ENCODE peak calls at places on chromosomes 7 and 10, in eight cellular contexts. C, S, X, H, Z, P, M and B are unnamed samples.

GRCh38 chr7:34198089-34198686 is 292.8 kb downstream of the BMPER start:
- DNase-seq in Z (no peak), S (no peak), M (no peak), H (no peak), X (no peak), C (no peak), P (no peak), B (no peak)

GRCh38 chr7:38744746-38745145 is 113.6 kb upstream of the AMPH start:
- DNase-seq in C (no peak), Z (no peak), M (no peak), H (no peak), P (no peak), X (no peak), S (no peak), B (no peak)

GRCh38 chr7:81159402-81159801 is 240.6 kb upstream of the SEMA3C start:
- DNase-seq in H (no peak), M (no peak), P (no peak), S (no peak), C (no peak), X (no peak), Z (no peak), B (no peak)

GRCh38 chr10:124025638-124026336 is 67.6 kb downstream of the CHST15 start:
- DNase-seq in P (no peak), C (no peak), M (peak), Z (no peak), H (no peak), X (no peak), S (no peak), B (peak)

GRCh38 chr10:109883859-109884771 is 39.2 kb downstream of the XPNPEP1 start:
- DNase-seq in X (peak), S (peak), M (peak), C (peak), Z (peak), H (peak), P (peak), B (peak)

GRCh38 chr10:61397175-61397986 is 55.8 kb downstream of the TMEM26 start:
- DNase-seq in C (peak), P (no peak), H (no peak), S (no peak), Z (no peak), M (no peak), X (no peak), B (no peak)

GRCh38 chr10:93926613-93927012 is 32.8 kb downstream of the SLC35G1 start:
- DNase-seq in C (no peak), P (no peak), S (no peak), Z (no peak), X (no peak), H (no peak), M (no peak), B (no peak)

GRCh38 chr7:17318146-17318545 is 19.7 kb downstream of the AHR start:
- DNase-seq in P (no peak), H (no peak), C (no peak), M (no peak), Z (no peak), S (no peak), X (no peak), B (no peak)

GRCh38 chr7:18429547-18429946 is 66.0 kb upstream of the HDAC9 start:
- DNase-seq in M (no peak), Z (no peak), X (no peak), H (no peak), P (no peak), S (no peak), C (no peak), B (no peak)

GRCh38 chr10:108303149-108303548 is 1138.6 kb upstream of the SORCS1 start:
- DNase-seq in P (no peak), Z (no peak), H (no peak), M (no peak), X (no peak), S (no peak), C (no peak), B (no peak)

GRCh38 chr10:71136036-71136690 is 76.2 kb upstream of the UNC5B start:
- DNase-seq in H (no peak), C (no peak), S (no peak), X (no peak), P (no peak), Z (no peak), M (no peak), B (no peak)

GRCh38 chr10:71600856-71601255 is 118.7 kb downstream of the C10orf105 start:
- DNase-seq in P (no peak), S (no peak), C (no peak), H (no peak), Z (no peak), X (no peak), M (no peak), B (no peak)

GRCh38 chr7:44565795-44566559 is 7.7 kb downstream of the DDX56 start:
- DNase-seq in X (no peak), M (peak), C (no peak), H (peak), P (no peak), Z (no peak), S (no peak), B (no peak)

GRCh38 chr10:62076872-62077271 is 175.4 kb downstream of the ARID5B start:
- DNase-seq in H (no peak), C (no peak), P (no peak), X (no peak), Z (no peak), S (no peak), M (no peak), B (no peak)

GRCh38 chr7:97623333-97623732 is 108.6 kb upstream of the TAC1 start:
- DNase-seq in M (no peak), H (no peak), P (no peak), S (no peak), Z (no peak), C (no peak), X (no peak), B (no peak)

GRCh38 chr10:78566216-78567135 is 502.3 kb upstream of the ZMIZ1 start:
- DNase-seq in X (no peak), H (no peak), S (no peak), Z (no peak), M (peak), C (no peak), P (no peak), B (no peak)

GRCh38 chr10:22436893-22437619 is 91.8 kb downstream of the SPAG6 start:
- DNase-seq in M (peak), Z (peak), P (peak), X (peak), S (peak), C (peak), H (peak), B (peak)

GRCh38 chr7:158078161-158078910 is 509.3 kb downstream of the PTPRN2 start:
- DNase-seq in X (no peak), P (no peak), C (no peak), M (no peak), H (no peak), Z (no peak), S (no peak), B (no peak)

GRCh38 chr10:117140525-117140902 is 2.4 kb upstream of the VAX1 start:
- DNase-seq in P (no peak), C (no peak), H (no peak), M (no peak), S (no peak), Z (no peak), X (no peak), B (no peak)

GRCh38 chr10:72248477-72249151 is 25.1 kb upstream of the DDIT4 start:
- DNase-seq in Z (peak), H (peak), C (peak), X (peak), S (peak), P (peak), M (no peak), B (peak)

GRCh38 chr7:115356139-115356746 is 434.3 kb downstream of the MDFIC start:
- DNase-seq in C (peak), X (no peak), S (no peak), M (peak), Z (no peak), H (no peak), P (no peak), B (no peak)

GRCh38 chr10:132376394-132376851 is 20.6 kb upstream of the PWWP2B start:
- DNase-seq in C (no peak), Z (no peak), P (no peak), M (no peak), X (no peak), S (no peak), H (no peak), B (no peak)

GRCh38 chr7:12638851-12639467 is 48.5 kb upstream of the ARL4A start:
- DNase-seq in S (no peak), X (no peak), M (peak), Z (no peak), H (no peak), P (no peak), C (peak), B (no peak)

GRCh38 chr10:59907918-59908807 is 1.8 kb upstream of the CCDC6 start:
- DNase-seq in X (no peak), H (peak), C (peak), M (peak), S (peak), P (no peak), Z (peak), B (peak)

GRCh38 chr10:13775786-13776780 is 189.3 kb downstream of the PRPF18 start:
- DNase-seq in C (no peak), S (no peak), Z (no peak), M (no peak), H (no peak), X (no peak), P (no peak), B (no peak)

GRCh38 chr10:95214369-95214768 is 20.3 kb downstream of the ACSM6 start:
- DNase-seq in X (no peak), S (no peak), M (no peak), C (no peak), H (no peak), P (no peak), Z (no peak), B (no peak)

GRCh38 chr7:42907316-42907715 is 4.6 kb downstream of the C7orf25 start:
- DNase-seq in S (no peak), P (no peak), X (no peak), H (no peak), Z (no peak), C (no peak), M (no peak), B (no peak)

GRCh38 chr7:54995631-54996340 is 23.0 kb upstream of the EGFR start:
- DNase-seq in M (no peak), X (no peak), H (no peak), P (no peak), C (no peak), S (no peak), Z (no peak), B (no peak)

GRCh38 chr10:4315529-4315928 is 510.5 kb upstream of the AKR1E2 start:
- DNase-seq in C (no peak), X (no peak), P (no peak), M (no peak), Z (peak), H (no peak), S (no peak), B (no peak)

GRCh38 chr7:24800073-24800472 is 42.8 kb upstream of the GSDME start:
- DNase-seq in Z (no peak), P (no peak), M (no peak), H (no peak), X (no peak), S (no peak), C (no peak), B (no peak)

GRCh38 chr10:17033529-17034250 is 95.9 kb downstream of the CUBN start:
- DNase-seq in X (no peak), M (no peak), H (no peak), C (no peak), Z (no peak), S (no peak), P (no peak), B (no peak)

GRCh38 chr7:106167439-106168136 is 55.5 kb upstream of the SYPL1 start:
- DNase-seq in S (no peak), C (no peak), P (no peak), H (no peak), Z (no peak), M (no peak), X (no peak), B (no peak)